ENCODE peak calls at places on chromosomes 1 and 21, in five cellular contexts. Z, E, S, F and K are unnamed samples. For H3K27me3 and H3K4me1, the result is how much of the 10 kb centered on the place peaks cover.

GRCh38 chr1:24391882-24392603 is 21.5 kb downstream of the STPG1 start:
- DNase-seq in Z (peak), E (peak), S (peak), F (peak), K (peak)

GRCh38 chr1:155913969-155914757 is 3.0 kb upstream of the RIT1 start:
- DNase-seq in Z (no peak), E (no peak), S (no peak), F (no peak), K (no peak)

GRCh38 chr1:34776911-34777310 is 4.1 kb upstream of the GJB3 start:
- DNase-seq in Z (peak), E (no peak), S (no peak), F (no peak), K (no peak)

GRCh38 chr1:5911871-5912271 is 80.4 kb downstream of the NPHP4 start:
- DNase-seq in Z (peak), E (no peak), S (no peak), F (no peak), K (no peak)

GRCh38 chr1:27161594-27161993 is 6.7 kb upstream of the SLC9A1 start:
- DNase-seq in Z (no peak), E (no peak), S (no peak), F (no peak), K (no peak)

GRCh38 chr1:58755468-58755872 is 28.4 kb downstream of the JUN start:
- DNase-seq in Z (no peak), E (peak), S (peak), F (no peak), K (peak)

GRCh38 chr21:42770717-42771502 is 108.4 kb downstream of the WDR4 start:
- DNase-seq in Z (no peak), E (no peak), S (no peak), F (no peak), K (no peak)

GRCh38 chr1:185398599-185398998 is 81.6 kb upstream of the IVNS1ABP start:
- DNase-seq in Z (no peak), E (no peak), S (no peak), F (no peak), K (no peak)

GRCh38 chr1:208820600-208821232 is 576.5 kb upstream of the PLXNA2 start:
- DNase-seq in Z (no peak), E (no peak), S (no peak), F (no peak), K (no peak)

GRCh38 chr1:109634292-109634691 is 14.7 kb downstream of the AMPD2 start:
- DNase-seq in Z (no peak), E (no peak), S (no peak), F (no peak), K (no peak)

GRCh38 chr1:31588751-31589515 is 12.6 kb downstream of the TINAGL1 start:
- DNase-seq in Z (peak), E (peak), S (peak), F (peak), K (no peak)

GRCh38 chr1:237386362-237387143 is 344.6 kb downstream of the RYR2 start:
- DNase-seq in Z (no peak), E (no peak), S (no peak), F (peak), K (peak)

GRCh38 chr1:178451529-178451928 is 45.2 kb downstream of the CLEC20A start:
- DNase-seq in Z (no peak), E (no peak), S (peak), F (no peak), K (no peak)

GRCh38 chr1:77532641-77533040 is 149.8 kb downstream of the ZZZ3 start:
- DNase-seq in Z (no peak), E (no peak), S (no peak), F (no peak), K (no peak)

GRCh38 chr1:17617787-17618557 is 78.5 kb downstream of the ARHGEF10L start:
- DNase-seq in Z (no peak), E (peak), S (no peak), F (no peak), K (no peak)

GRCh38 chr21:46082638-46083270 is 15.2 kb upstream of the COL6A2 start:
- DNase-seq in Z (peak), E (no peak), S (no peak), F (no peak), K (no peak)

GRCh38 chr1:243964915-243965314 is 86.2 kb upstream of the ZBTB18 start:
- DNase-seq in Z (no peak), E (no peak), S (peak), F (no peak), K (no peak)

GRCh38 chr1:224087358-224087757 is 26.6 kb upstream of the FBXO28 start:
- DNase-seq in Z (no peak), E (no peak), S (no peak), F (no peak), K (no peak)

GRCh38 chr1:51284487-51284954 is 45.8 kb downstream of the TTC39A start:
- DNase-seq in Z (no peak), E (no peak), S (no peak), F (peak), K (no peak)

GRCh38 chr1:44499306-44499705 is 94.3 kb downstream of the RNF220 start:
- DNase-seq in Z (no peak), E (no peak), S (no peak), F (no peak), K (no peak)
- H3K27me3 ChIP-seq in Z (under half), E (under half), S (under half), F (half or more), K (under half)

DNA sequence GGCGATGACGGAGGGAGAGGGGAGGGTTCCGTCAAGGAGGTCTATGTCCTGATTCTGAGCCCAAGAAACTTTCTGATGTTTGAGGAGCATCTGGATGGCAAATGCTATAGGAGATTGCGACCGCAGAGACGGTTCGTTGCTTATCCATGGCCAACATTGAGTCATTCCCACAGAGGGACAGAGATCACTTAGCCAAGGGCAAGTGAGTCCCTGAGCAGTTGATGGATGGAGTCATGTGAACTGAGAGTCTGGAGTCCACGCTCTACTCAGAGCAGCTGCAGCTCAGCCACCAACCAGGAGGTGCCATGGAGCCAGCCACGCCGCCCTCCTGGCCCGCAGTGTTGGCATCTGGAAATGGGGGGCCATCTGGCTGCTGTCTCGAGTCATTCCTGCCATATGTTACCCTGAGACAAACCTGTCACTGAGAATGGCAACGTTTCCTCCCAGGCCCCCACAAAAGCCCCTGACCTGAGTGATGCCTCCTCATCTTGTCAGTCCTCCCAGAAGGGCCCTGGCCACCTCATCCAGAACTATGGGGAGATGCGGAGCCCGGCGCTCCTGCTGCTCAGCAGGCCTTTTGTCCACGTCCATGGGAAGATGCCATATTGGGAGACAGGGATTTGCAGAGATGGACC is 58.6 kb downstream of the ATP5PO start:
- DNase-seq in Z (no peak), E (no peak), S (no peak), F (no peak), K (no peak)
- H3K4me1 ChIP-seq in Z (under half), E (under half), S (under half), F (under half), K (under half)

GRCh38 chr1:180257028-180257386 is 26.9 kb downstream of the LHX4 start:
- DNase-seq in Z (no peak), E (no peak), S (no peak), F (no peak), K (no peak)
- H3K27me3 ChIP-seq in Z (under half), E (under half), S (under half), F (under half), K (under half)

DNA sequence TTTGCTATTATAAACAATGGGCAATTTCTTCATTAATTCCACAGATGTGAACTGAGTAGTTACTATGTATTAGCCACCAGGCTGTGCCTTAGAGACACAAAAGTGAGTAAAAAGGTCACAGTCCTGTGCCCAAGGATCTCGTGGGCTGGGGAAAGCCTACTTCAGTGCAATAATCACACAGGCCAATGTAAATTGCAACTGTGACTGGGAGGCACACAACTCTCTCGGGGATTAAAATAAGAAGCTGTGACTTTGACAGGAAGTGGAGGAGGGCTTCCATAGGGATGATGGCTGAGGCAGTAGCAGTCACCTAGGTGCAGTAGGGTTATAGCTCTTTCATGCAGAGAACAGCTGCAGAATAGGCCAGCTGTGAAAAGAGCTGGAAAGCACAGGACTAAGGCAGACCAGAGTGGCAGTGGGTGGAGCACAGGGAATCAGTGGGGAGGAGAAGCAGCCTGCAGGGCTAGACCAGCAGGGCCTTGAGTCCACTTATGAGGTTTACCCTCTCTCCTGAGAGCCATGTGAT is 121.9 kb downstream of the MAB21L3 start:
- DNase-seq in Z (no peak), E (no peak), S (no peak), F (peak), K (no peak)
- H3K4me1 ChIP-seq in Z (under half), E (under half), S (under half), F (under half), K (under half)

GRCh38 chr1:22877980-22878379 is 94.7 kb downstream of the LACTBL1 start:
- DNase-seq in Z (no peak), E (no peak), S (no peak), F (no peak), K (no peak)

GRCh38 chr1:22875240-22875639 is 97.4 kb downstream of the LACTBL1 start:
- DNase-seq in Z (no peak), E (no peak), S (no peak), F (peak), K (no peak)

GRCh38 chr1:22877112-22877915 is 95.4 kb downstream of the LACTBL1 start:
- DNase-seq in Z (no peak), E (no peak), S (no peak), F (no peak), K (no peak)

GRCh38 chr1:22875851-22876250 is 96.8 kb downstream of the LACTBL1 start:
- DNase-seq in Z (no peak), E (no peak), S (no peak), F (no peak), K (no peak)

GRCh38 chr1:22876359-22877111 is 96.1 kb downstream of the LACTBL1 start:
- DNase-seq in Z (peak), E (no peak), S (no peak), F (peak), K (no peak)
- H3K27me3 ChIP-seq in Z (under half), E (under half), S (under half), F (under half), K (under half)

GRCh38 chr1:160633330-160633903 is 13.4 kb downstream of the SLAMF1 start:
- DNase-seq in Z (no peak), E (no peak), S (no peak), F (no peak), K (no peak)
- H3K4me1 ChIP-seq in Z (under half), E (under half), S (under half), F (under half), K (under half)

DNA sequence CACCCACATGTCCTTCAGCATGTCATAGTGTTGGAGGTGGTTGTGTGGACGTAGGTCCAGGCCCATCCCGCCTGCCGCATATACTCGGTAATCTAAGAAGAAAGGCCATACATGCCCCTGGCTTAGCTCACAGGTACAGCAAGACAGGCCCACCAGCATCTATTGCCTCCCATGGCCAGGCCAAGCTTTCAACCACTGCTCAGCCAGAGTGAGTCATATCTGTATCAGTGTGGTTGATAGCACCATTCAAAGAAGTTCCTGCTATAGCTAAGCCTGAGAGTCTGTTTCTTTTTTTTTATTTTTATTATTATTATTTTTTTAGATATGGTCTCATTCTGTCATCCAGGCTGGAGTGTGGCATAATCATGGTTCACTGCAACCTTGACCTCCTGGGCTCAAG is 17.0 kb downstream of the KLHDC8A start:
- DNase-seq in Z (no peak), E (no peak), S (no peak), F (no peak), K (no peak)
- H3K27me3 ChIP-seq in Z (under half), E (under half), S (under half), F (under half), K (under half)

DNA sequence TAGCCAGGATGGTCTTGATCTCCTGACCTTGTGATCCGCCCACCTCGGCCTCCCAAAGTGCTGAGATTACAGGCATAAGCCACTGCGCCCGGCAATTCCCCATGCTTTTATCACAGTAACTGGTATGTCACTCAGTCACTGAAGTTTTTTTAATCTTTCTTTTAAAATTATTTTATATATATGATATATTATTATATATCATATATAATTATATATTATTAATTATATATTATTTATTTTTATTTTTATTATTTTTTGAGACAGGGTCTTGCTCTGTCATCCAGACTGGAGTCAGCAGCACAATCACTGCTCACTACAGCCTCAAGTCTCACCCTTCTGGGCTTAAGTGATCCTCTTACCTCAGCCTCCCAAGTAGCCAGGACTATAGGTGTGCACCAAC is 18.3 kb downstream of the RC3H1 start:
- DNase-seq in Z (no peak), E (no peak), S (no peak), F (no peak), K (no peak)
- H3K4me1 ChIP-seq in Z (under half), E (under half), S (under half), F (under half), K (under half)